ENCODE peak calls at places on chromosomes 11 and 22, in seven cellular contexts. L is A673; G is CD4-positive, alpha-beta memory T cell; R is cardiac muscle cell; C is spleen; F is HCT116; M is aorta. D is an unnamed sample. For H3K27me3 and H3K4me1, the result is how much of the 10 kb centered on the place peaks cover.

GRCh38 chr11:129974237-129974636 is 28.4 kb downstream of the PRDM10 start:
- DNase-seq in F (no peak), C (no peak), R (no peak), G (no peak), L (no peak), M (no peak), D (no peak)

GRCh38 chr11:72781313-72782080 is 12.3 kb downstream of the STARD10 start:
- DNase-seq in F (no peak), M (no peak), R (peak), C (peak), L (peak), G (peak), D (peak)

GRCh38 chr11:92845390-92846185 is 123.9 kb upstream of the MTNR1B start:
- DNase-seq in C (no peak), G (no peak), L (no peak), F (no peak), R (no peak), M (no peak), D (no peak)

GRCh38 chr11:57619331-57619730 is 21.8 kb downstream of the SERPING1 start:
- DNase-seq in C (peak), G (no peak), R (no peak), M (no peak), F (peak), L (no peak), D (no peak)

GRCh38 chr11:93537767-93538261 is 5.4 kb downstream of the SMCO4 start:
- DNase-seq in R (peak), G (no peak), M (peak), C (peak), L (no peak), F (no peak), D (no peak)

GRCh38 chr11:28727254-28727653 is 619.1 kb downstream of the METTL15 start:
- DNase-seq in M (no peak), R (peak), L (no peak), C (no peak), G (no peak), F (no peak), D (no peak)

GRCh38 chr22:38098410-38099249 is 11.9 kb downstream of the BAIAP2L2 start:
- DNase-seq in F (no peak), C (no peak), M (peak), L (no peak), G (no peak), R (peak), D (no peak)

GRCh38 chr11:44443836-44444769 is 121.4 kb upstream of the CD82 start:
- DNase-seq in R (no peak), C (no peak), M (no peak), G (no peak), L (no peak), F (no peak), D (peak)

GRCh38 chr11:121476379-121477032 is 23.7 kb upstream of the SORL1-AS1 start:
- DNase-seq in L (no peak), M (no peak), G (no peak), C (no peak), R (no peak), F (no peak), D (no peak)

GRCh38 chr22:28958611-28959010 is 75.2 kb downstream of the ZNRF3 start:
- DNase-seq in C (no peak), G (no peak), F (no peak), R (peak), M (no peak), L (no peak), D (no peak)

GRCh38 chr11:68191661-68192579 is 21.2 kb downstream of the KMT5B start:
- DNase-seq in G (no peak), F (no peak), C (no peak), M (no peak), L (no peak), R (no peak), D (no peak)

GRCh38 chr22:37604875-37605274 is 3.8 kb upstream of the GGA1 start:
- DNase-seq in M (no peak), L (no peak), G (peak), C (peak), R (no peak), F (no peak), D (no peak)

GRCh38 chr11:113465786-113466185 is 9.4 kb downstream of the DRD2 start:
- DNase-seq in M (no peak), G (no peak), F (no peak), R (no peak), L (no peak), C (no peak), D (peak)
- H3K27me3 ChIP-seq in M (under half), G (under half), F (under half), R (under half), L (under half), C (under half), D (under half)

GRCh38 chr11:64762916-64763803 is 3.4 kb upstream of the PYGM start:
- DNase-seq in R (peak), F (no peak), G (no peak), M (no peak), C (peak), L (peak), D (peak)
- H3K4me1 ChIP-seq in R (half or more), F (under half), G (half or more), M (under half), C (half or more), L (under half), D (under half)

DNA sequence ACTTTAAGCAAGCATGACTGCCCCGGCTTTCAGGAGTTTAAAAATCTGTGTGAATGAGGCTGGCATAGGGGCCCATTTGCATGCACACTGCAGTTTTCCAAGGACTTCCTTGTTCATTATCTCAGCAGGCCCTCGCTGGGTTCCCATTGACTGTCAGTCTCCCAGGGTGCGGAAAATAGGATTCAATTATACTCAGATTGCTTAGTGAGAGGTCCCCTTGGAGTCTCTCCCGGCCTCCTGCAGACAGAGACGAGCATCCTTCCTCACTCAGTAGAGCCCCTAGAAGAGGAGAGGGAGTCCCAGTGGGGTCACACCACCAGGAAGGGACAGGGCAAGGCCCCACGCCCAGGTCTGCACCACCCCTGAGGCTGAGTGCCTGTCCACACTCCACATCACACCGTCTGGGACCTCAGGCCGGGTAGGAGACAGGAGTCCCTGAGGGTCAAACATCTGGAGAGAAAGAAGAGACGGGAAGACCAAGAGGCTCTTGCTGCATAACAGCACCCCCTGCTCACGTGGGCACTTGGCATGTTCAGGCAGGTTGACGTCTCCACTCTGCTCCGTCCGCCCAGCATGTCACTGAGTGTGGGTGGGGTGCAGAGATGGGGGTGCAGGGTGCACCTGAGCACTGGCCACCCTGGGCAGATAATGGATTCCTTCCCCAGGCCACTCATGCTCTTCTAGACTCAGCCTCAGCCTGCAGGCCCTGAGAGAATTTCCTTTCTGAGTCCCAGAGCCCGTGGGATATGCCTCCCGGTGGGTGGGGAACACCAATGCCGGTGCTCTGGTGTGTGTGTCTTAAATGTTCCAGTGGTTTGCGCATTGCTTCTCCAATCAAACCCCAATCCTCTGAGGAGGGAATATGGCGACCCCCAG is 58.8 kb downstream of the MCM5 start:
- DNase-seq in M (no peak), F (no peak), G (no peak), L (peak), R (no peak), C (no peak), D (peak)
- H3K27me3 ChIP-seq in M (under half), F (under half), G (under half), L (under half), R (under half), C (under half), D (under half)

GRCh38 chr11:62558669-62559068 is 12.1 kb upstream of the AHNAK start:
- DNase-seq in L (no peak), F (no peak), C (peak), M (no peak), R (no peak), G (no peak), D (no peak)
- H3K4me1 ChIP-seq in L (half or more), F (half or more), C (half or more), M (under half), R (under half), G (half or more), D (under half)

GRCh38 chr11:71112990-71113389 is 139.4 kb downstream of the SHANK2 start:
- DNase-seq in C (peak), M (no peak), F (no peak), G (no peak), L (no peak), R (no peak), D (no peak)
- H3K27me3 ChIP-seq in C (under half), M (under half), F (under half), G (under half), L (under half), R (under half), D (under half)

DNA sequence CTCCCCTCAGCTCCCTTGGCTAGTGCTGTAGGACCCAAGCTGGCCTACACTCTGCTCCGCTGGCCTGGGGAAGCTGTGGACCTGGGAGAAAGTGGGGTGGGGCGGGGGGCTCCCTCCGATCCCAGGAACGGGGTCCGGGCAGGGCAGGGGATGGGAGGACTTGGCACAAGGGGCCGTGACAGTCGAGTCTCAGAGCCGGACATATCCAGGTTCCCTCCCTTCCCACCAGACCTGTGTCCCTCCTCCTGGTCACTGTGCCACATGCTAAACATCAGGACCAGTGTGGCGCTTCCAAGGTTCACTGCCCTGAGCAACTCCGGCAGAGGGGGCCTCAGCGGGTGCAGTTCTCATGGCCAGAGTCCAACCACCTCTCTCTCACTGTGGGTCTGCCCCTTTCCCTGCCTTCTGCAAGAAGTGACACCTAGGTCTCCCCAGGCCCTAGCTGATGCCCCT is 2.0 kb downstream of the DUSP8 start:
- DNase-seq in L (no peak), M (no peak), F (no peak), R (no peak), C (peak), G (no peak), D (peak)
- H3K4me1 ChIP-seq in L (under half), M (under half), F (under half), R (under half), C (half or more), G (under half), D (under half)